ENCODE peak calls at places on chromosomes 13 and 19, in seven cellular contexts. Z is astrocyte of the cerebellum; F is T1000; U is naive thymus-derived CD8-positive, alpha-beta T cell; V is RPMI7951; I is activated T-helper 1 cell treated with anti-CD3 and anti-CD28 coated beads, Interleukin-12 subunit alpha, Interleukin-12 subunit beta, Interleukin-2, Interleukin-4 antibody, amounts not matched to agents 30 ng/mL and 10 ng/mL and 1 ng/mL, durations not matched to agents 14 hours and 24 hours and 36 hours; S is activated CD4-positive, alpha-beta T cell treated with anti-CD3 and anti-CD28 coated beads, Interleukin-2, amount 50 U/mL, for 1 hour. R is an unnamed sample.
A peak's percentile ranks its signal among the peaks of the same experiment; 100 is the strongest.

GRCh38 chr13:72565893-72566292 is 161.5 kb downstream of the MZT1 start:
- DNase-seq in S (no peak), V (peak; percentile 12), F (no peak), U (no peak), Z (peak; percentile 22), I (no peak), R (peak; percentile 11)

GRCh38 chr19:48501961-48502719 is 9.5 kb downstream of the LMTK3 start:
- DNase-seq in U (peak; percentile 74), S (peak; percentile 76), Z (no peak), I (peak; percentile 63), F (peak; percentile 22), V (no peak), R (no peak)

GRCh38 chr19:33524024-33524664 is 2.6 kb upstream of the PEPD start:
- DNase-seq in S (no peak), F (no peak), I (no peak), V (peak; percentile 37), U (no peak), Z (no peak), R (no peak)

GRCh38 chr13:48411281-48412099 is 1.4 kb downstream of the LPAR6 start:
- DNase-seq in F (no peak), S (peak; percentile 35), I (no peak), V (peak; percentile 24), Z (no peak), U (peak; percentile 31), R (no peak)

GRCh38 chr19:49497047-49497789 is 984 bp downstream of the RPS11 start:
- DNase-seq in U (peak; percentile 76), Z (no peak), I (peak; percentile 65), F (peak; percentile 29), S (peak; percentile 77), V (peak; percentile 68), R (peak; percentile 37)

GRCh38 chr19:50486823-50487515 is 10.3 kb upstream of the GARIN5A start:
- DNase-seq in S (peak; percentile 59), Z (no peak), V (peak; percentile 31), F (no peak), U (peak; percentile 31), I (peak; percentile 28), R (no peak)

GRCh38 chr13:99320693-99321481 is 13.7 kb upstream of the GPR183 start:
- DNase-seq in U (peak; percentile 65), V (peak; percentile 83), I (no peak), Z (peak; percentile 86), F (no peak), S (peak; percentile 28), R (peak; percentile 25)

GRCh38 chr19:4687396-4687795 is 17.3 kb upstream of the MYDGF start:
- DNase-seq in Z (no peak), V (no peak), I (no peak), F (no peak), S (no peak), U (no peak), R (no peak)

GRCh38 chr19:33953592-33953991 is 156.9 kb downstream of the KCTD15 start:
- DNase-seq in U (no peak), V (peak; percentile 33), I (no peak), Z (no peak), S (no peak), F (no peak), R (no peak)

GRCh38 chr13:24270639-24271131 is 38.7 kb upstream of the C1QTNF9 start:
- DNase-seq in V (peak; percentile 51), S (peak; percentile 49), I (peak; percentile 54), U (peak; percentile 65), Z (no peak), F (no peak), R (peak; percentile 67)

R was measured in KG1.